ENCODE peak calls at places on chromosomes 4 and X, in four cellular contexts. M, V, U and T are unnamed samples.

GRCh38 chr4:70701271-70701670 is 12.9 kb downstream of the UTP3 start:
- DNase-seq in U (no peak), M (no peak), V (no peak), T (no peak)

GRCh38 chr4:48591372-48591771 is 101.3 kb downstream of the ZAR1 start:
- DNase-seq in M (no peak), U (no peak), V (no peak), T (no peak)

GRCh38 chr4:127624176-127624575 is 8.6 kb upstream of the INTU start:
- DNase-seq in M (no peak), U (no peak), V (no peak), T (no peak)

GRCh38 chr4:88211473-88212252 is 53.2 kb upstream of the ABCG2 start:
- DNase-seq in M (peak), U (peak), V (peak), T (peak)

GRCh38 chrX:15761564-15762191 is 23.6 kb downstream of the CA5B start:
- DNase-seq in M (peak), V (no peak), U (peak), T (peak)

GRCh38 chr4:182916483-182917181 is 554 bp downstream of the DCTD start:
- DNase-seq in M (peak), V (no peak), U (peak), T (peak)

GRCh38 chrX:33205321-33205720 is 6.0 kb downstream of the DMD start:
- DNase-seq in U (no peak), M (no peak), V (no peak), T (no peak)

GRCh38 chr4:646460-646859 is 21.1 kb downstream of the PDE6B start:
- DNase-seq in M (no peak), U (no peak), V (no peak), T (peak)

GRCh38 chr4:41257257-41257900 is 651 bp downstream of the UCHL1 start:
- DNase-seq in V (peak), M (peak), U (peak), T (peak)

GRCh38 chr4:180827193-180827592 is 1416.0 kb upstream of the TENM3 start:
- DNase-seq in U (no peak), M (no peak), V (no peak), T (no peak)